ENCODE peak calls at places on chromosomes 12 and 14, in ten cellular contexts. R is tibial artery, F is HCT116, J is cardiac muscle cell, L is Panc1, Z is endodermal cell, W is PC-3, H is mammary epithelial cell, T is A549, N is OCI-LY7. Y is an unnamed sample. For H3K4me1, the result is how much of the 10 kb centered on the place peaks cover.

GRCh38 chr12:77116277-77116676 is 50.9 kb upstream of the E2F7 start:
- DNase-seq in R (no peak), F (no peak), J (peak), L (no peak), Z (no peak), W (no peak), H (no peak), T (no peak), N (no peak), Y (no peak)

GRCh38 chr12:24212496-24212895 is 263.0 kb upstream of the SOX5 start:
- DNase-seq in R (no peak), F (no peak), J (no peak), L (no peak), Z (no peak), W (no peak), H (no peak), T (no peak), N (no peak), Y (no peak)

GRCh38 chr14:75559451-75560187 is 18.8 kb upstream of the FLVCR2 start:
- DNase-seq in R (no peak), F (no peak), J (peak), L (no peak), Z (no peak), W (peak), H (peak), T (peak), N (no peak), Y (no peak)

GRCh38 chr12:67431436-67432049 is 162.4 kb downstream of the CAND1 start:
- DNase-seq in R (no peak), F (no peak), J (peak), L (no peak), Z (no peak), W (no peak), H (peak), T (no peak), N (no peak), Y (no peak)

GRCh38 chr12:57619434-57620244 is 8.4 kb downstream of the ARHGEF25 start:
- DNase-seq in R (no peak), F (no peak), J (no peak), L (no peak), Z (peak), W (no peak), H (no peak), T (no peak), N (no peak), Y (no peak)

GRCh38 chr14:103273847-103274615 is 60.0 kb upstream of the EIF5 start:
- DNase-seq in R (no peak), F (no peak), J (no peak), L (no peak), Z (no peak), W (no peak), H (no peak), T (no peak), N (no peak), Y (no peak)

GRCh38 chr14:59107819-59108218 is 80.6 kb upstream of the DAAM1 start:
- DNase-seq in R (no peak), F (no peak), J (no peak), L (no peak), Z (no peak), W (no peak), H (no peak), T (no peak), N (peak), Y (no peak)

GRCh38 chr12:53223391-53224267 is 8.4 kb downstream of the RARG start:
- DNase-seq in R (peak), F (no peak), J (peak), L (no peak), Z (peak), W (no peak), H (peak), T (no peak), N (no peak), Y (no peak)

GRCh38 chr12:56593909-56594621 is 36.1 kb downstream of the BAZ2A start:
- DNase-seq in R (peak), F (peak), J (peak), L (peak), Z (peak), W (peak), H (peak), T (peak), N (peak), Y (peak)

GRCh38 chr12:102356690-102357089 is 123.7 kb downstream of the IGF1 start:
- DNase-seq in R (no peak), F (no peak), J (no peak), L (no peak), Z (no peak), W (no peak), H (no peak), T (no peak), N (peak), Y (no peak)

GRCh38 chr12:122013792-122014590 is 7.7 kb upstream of the BCL7A start:
- DNase-seq in R (no peak), F (no peak), J (no peak), L (no peak), Z (no peak), W (no peak), H (no peak), T (no peak), N (peak), Y (no peak)

DNA sequence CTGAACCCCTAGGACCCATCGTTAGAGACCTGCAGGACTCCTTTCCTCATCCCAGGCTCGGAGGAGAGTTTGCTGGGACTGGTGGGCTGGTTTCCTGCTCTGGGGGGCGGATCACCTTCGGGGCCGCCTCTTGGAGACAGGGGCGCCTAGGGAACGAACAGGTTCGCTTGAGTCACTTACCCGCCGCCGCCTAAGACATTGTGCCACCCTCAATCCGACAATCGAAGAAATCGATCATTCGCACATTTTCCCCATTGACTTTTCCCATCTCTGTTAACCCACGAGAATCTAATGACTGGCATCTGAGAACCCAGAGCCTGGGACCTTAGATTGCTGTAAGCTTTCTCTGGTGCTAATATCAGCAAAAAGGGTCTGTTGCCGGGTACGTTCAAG is 322 bp downstream of the SLC39A9 start:
- DNase-seq in R (no peak), F (no peak), J (no peak), L (no peak), Z (no peak), W (no peak), H (no peak), T (no peak), N (no peak), Y (no peak)
- H3K4me1 ChIP-seq in R (under half), F (under half), J (under half), L (under half), Z (under half), W (under half), H (under half), T (under half), N (half or more), Y (half or more)

GRCh38 chr12:124402281-124403066 is 107.6 kb downstream of the RFLNA start:
- DNase-seq in R (no peak), F (no peak), J (no peak), L (no peak), Z (peak), W (no peak), H (no peak), T (no peak), N (no peak), Y (no peak)
- H3K4me1 ChIP-seq in R (under half), F (under half), J (under half), L (under half), Z (under half), W (under half), H (under half), T (under half), N (under half), Y (under half)

GRCh38 chr12:13744566-13744965 is 236.8 kb downstream of the GRIN2B start:
- DNase-seq in R (no peak), F (no peak), J (no peak), L (no peak), Z (no peak), W (no peak), H (no peak), T (no peak), N (no peak), Y (no peak)

GRCh38 chr12:13749380-13749779 is 232.0 kb downstream of the GRIN2B start:
- DNase-seq in R (no peak), F (no peak), J (no peak), L (no peak), Z (peak), W (no peak), H (no peak), T (no peak), N (no peak), Y (no peak)

GRCh38 chr12:13745100-13745678 is 236.2 kb downstream of the GRIN2B start:
- DNase-seq in R (no peak), F (no peak), J (no peak), L (no peak), Z (no peak), W (no peak), H (no peak), T (no peak), N (no peak), Y (no peak)
- H3K4me1 ChIP-seq in R (under half), F (under half), J (under half), L (under half), Z (under half), W (under half), H (under half), T (under half), N (under half), Y (under half)

GRCh38 chr14:76923422-76924362 is 97.5 kb downstream of the LRRC74A start:
- DNase-seq in R (no peak), F (no peak), J (no peak), L (no peak), Z (peak), W (no peak), H (no peak), T (no peak), N (no peak), Y (no peak)
- H3K4me1 ChIP-seq in R (under half), F (under half), J (under half), L (half or more), Z (under half), W (under half), H (under half), T (half or more), N (under half), Y (half or more)

DNA sequence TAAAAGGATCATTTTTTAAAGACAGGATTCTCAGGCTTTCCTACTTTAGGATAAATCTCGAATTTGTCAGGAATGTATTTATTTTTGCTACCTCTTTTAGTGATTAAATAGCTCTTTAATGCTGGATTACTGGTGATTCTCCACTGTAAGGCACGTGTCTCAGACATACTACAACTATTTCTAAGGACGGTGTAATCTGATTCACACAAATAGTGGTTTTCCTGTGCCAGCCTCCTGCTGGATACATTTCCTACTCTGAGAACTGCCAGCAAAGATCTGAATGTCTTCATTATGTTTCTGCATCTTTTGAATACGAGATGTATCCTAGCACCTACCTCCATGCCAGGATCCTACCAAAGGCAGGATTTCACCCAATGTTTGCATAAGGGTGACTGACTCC is 120.7 kb downstream of the PRICKLE1 start:
- DNase-seq in R (no peak), F (no peak), J (peak), L (no peak), Z (no peak), W (peak), H (no peak), T (no peak), N (peak), Y (no peak)
- H3K4me1 ChIP-seq in R (under half), F (under half), J (under half), L (under half), Z (under half), W (under half), H (under half), T (under half), N (under half), Y (under half)

GRCh38 chr12:5718680-5719079 is 226.4 kb downstream of the ANO2 start:
- DNase-seq in R (no peak), F (no peak), J (no peak), L (no peak), Z (no peak), W (no peak), H (no peak), T (no peak), N (no peak), Y (no peak)

GRCh38 chr12:5716221-5716620 is 228.8 kb downstream of the ANO2 start:
- DNase-seq in R (no peak), F (no peak), J (no peak), L (no peak), Z (no peak), W (no peak), H (no peak), T (no peak), N (no peak), Y (no peak)

GRCh38 chr12:5715076-5715475 is 230.0 kb downstream of the ANO2 start:
- DNase-seq in R (no peak), F (no peak), J (no peak), L (no peak), Z (no peak), W (no peak), H (no peak), T (no peak), N (no peak), Y (no peak)

GRCh38 chr12:5718073-5718472 is 227.0 kb downstream of the ANO2 start:
- DNase-seq in R (no peak), F (no peak), J (no peak), L (no peak), Z (no peak), W (no peak), H (no peak), T (no peak), N (no peak), Y (no peak)

DNA sequence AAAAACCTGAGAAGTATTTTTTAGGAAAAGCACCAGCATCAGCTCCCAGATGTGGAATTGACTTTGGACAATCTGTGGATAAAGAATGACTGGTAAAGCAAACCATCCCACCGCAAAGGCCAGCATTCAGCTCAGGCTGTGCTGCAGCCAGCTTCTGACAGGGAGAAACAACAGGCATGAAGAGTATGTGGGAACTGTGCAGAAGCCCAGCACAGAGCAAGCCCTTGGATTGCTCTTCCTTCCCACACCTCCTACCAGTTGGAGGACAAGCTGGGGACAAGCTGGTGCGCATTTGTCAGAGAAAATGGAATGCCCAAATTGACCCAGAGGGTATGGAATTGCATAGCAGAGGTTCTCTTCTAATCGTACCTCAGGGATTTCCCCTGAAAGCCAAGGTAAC is 228.1 kb downstream of the ANO2 start:
- DNase-seq in R (no peak), F (no peak), J (no peak), L (no peak), Z (peak), W (no peak), H (no peak), T (no peak), N (no peak), Y (no peak)
- H3K4me1 ChIP-seq in R (under half), F (under half), J (under half), L (under half), Z (under half), W (under half), H (under half), T (under half), N (under half), Y (under half)